ENCODE peak calls at places on chromosome 21, in eight cellular contexts. Y, F, X, H, D, R, A and V are unnamed samples.

GRCh38 chr21:25615880-25616279 is 8.6 kb upstream of the MRPL39 start:
- DNase-seq in Y (no peak), F (no peak), X (no peak), H (no peak), D (no peak), R (no peak), A (no peak), V (no peak)

GRCh38 chr21:34034369-34035014 is 38.9 kb upstream of the MRPS6 start:
- DNase-seq in Y (no peak), F (no peak), X (no peak), H (no peak), D (no peak), R (no peak), A (no peak), V (no peak)

GRCh38 chr21:33265664-33266049 is 510 bp upstream of the IL10RB start:
- DNase-seq in Y (peak), F (peak), X (peak), H (no peak), D (no peak), R (peak), A (peak), V (peak)

GRCh38 chr21:32083175-32083574 is 195.7 kb downstream of the MIS18A start:
- DNase-seq in Y (no peak), F (no peak), X (no peak), H (no peak), D (no peak), R (no peak), A (no peak), V (no peak)

GRCh38 chr21:39366563-39366962 is 17.7 kb upstream of the HMGN1 start:
- DNase-seq in Y (no peak), F (no peak), X (no peak), H (no peak), D (no peak), R (no peak), A (no peak), V (no peak)

GRCh38 chr21:32136546-32136945 is 142.3 kb downstream of the MIS18A start:
- DNase-seq in Y (no peak), F (no peak), X (peak), H (no peak), D (no peak), R (no peak), A (no peak), V (no peak)

GRCh38 chr21:38859852-38860251 is 54.1 kb downstream of the ETS2 start:
- DNase-seq in Y (peak), F (no peak), X (no peak), H (no peak), D (no peak), R (no peak), A (peak), V (no peak)

GRCh38 chr21:35236090-35236489 is 187.0 kb upstream of the RUNX1 start:
- DNase-seq in Y (no peak), F (no peak), X (no peak), H (no peak), D (no peak), R (no peak), A (no peak), V (no peak)

GRCh38 chr21:15894596-15894995 is 164.8 kb downstream of the USP25 start:
- DNase-seq in Y (no peak), F (peak), X (peak), H (no peak), D (no peak), R (no peak), A (no peak), V (no peak)

GRCh38 chr21:44291078-44291935 is 5.6 kb downstream of the AIRE start:
- DNase-seq in Y (no peak), F (no peak), X (no peak), H (no peak), D (no peak), R (no peak), A (no peak), V (no peak)

GRCh38 chr21:45381865-45382697 is 22.9 kb upstream of the COL18A1 start:
- DNase-seq in Y (no peak), F (no peak), X (no peak), H (no peak), D (no peak), R (no peak), A (no peak), V (no peak)

GRCh38 chr21:40706806-40707205 is 140.2 kb downstream of the DSCAM start:
- DNase-seq in Y (peak), F (no peak), X (peak), H (no peak), D (no peak), R (no peak), A (peak), V (no peak)

GRCh38 chr21:31142600-31142999 is 104.3 kb upstream of the KRTAP19-8 start:
- DNase-seq in Y (no peak), F (no peak), X (no peak), H (peak), D (no peak), R (no peak), A (no peak), V (peak)

GRCh38 chr21:15826147-15826780 is 96.5 kb downstream of the USP25 start:
- DNase-seq in Y (peak), F (peak), X (peak), H (peak), D (no peak), R (peak), A (peak), V (peak)

GRCh38 chr21:42560517-42561179 is 47.0 kb downstream of the SLC37A1 start:
- DNase-seq in Y (no peak), F (no peak), X (no peak), H (no peak), D (no peak), R (peak), A (no peak), V (no peak)

GRCh38 chr21:28684351-28684750 is 308.3 kb downstream of the LTN1 start:
- DNase-seq in Y (no peak), F (no peak), X (no peak), H (no peak), D (no peak), R (no peak), A (no peak), V (no peak)